ENCODE peak calls at places on chromosomes 3 and 15, in seven cellular contexts. U is RWPE1; Y is stimulated activated CD8-positive, alpha-beta memory T cell treated with anti-CD3 and anti-CD28 coated beads, Interleukin-4, amount 100 ng/mL, for 1 hour; X is activated CD4-positive, alpha-beta memory T cell treated with anti-CD3 and anti-CD28 coated beads, Interleukin-2, amount 10 ng/mL, durations not matched to agents 7 days and 5 days; T is mucosa of descending colon; Q is amniotic epithelial cell; Z is GM12892. K is an unnamed sample.

GRCh38 chr3:19250959-19251610 is 102.8 kb downstream of the KCNH8 start:
- DNase-seq in Y (no peak), Z (no peak), X (no peak), T (no peak), Q (no peak), U (no peak), K (no peak)

GRCh38 chr15:74377831-74378766 is 10.7 kb upstream of the CYP11A1 start:
- DNase-seq in Q (no peak), Y (no peak), Z (no peak), T (no peak), X (no peak), U (no peak), K (peak)

GRCh38 chr3:8984081-8984480 is 20.8 kb upstream of the RAD18 start:
- DNase-seq in X (no peak), Q (no peak), T (no peak), U (no peak), Y (no peak), Z (no peak), K (no peak)

GRCh38 chr3:140019946-140020345 is 85.0 kb downstream of the CLSTN2 start:
- DNase-seq in U (no peak), Z (no peak), Q (no peak), Y (no peak), X (no peak), T (no peak), K (no peak)

GRCh38 chr3:67176396-67176795 is 178.3 kb downstream of the KBTBD8 start:
- DNase-seq in Z (no peak), Q (peak), Y (no peak), T (peak), X (no peak), U (no peak), K (no peak)

GRCh38 chr15:64521726-64522164 is 61.4 kb downstream of the ZNF609 start:
- DNase-seq in Y (no peak), Q (peak), T (no peak), Z (no peak), X (no peak), U (peak), K (no peak)

GRCh38 chr15:90790057-90790456 is 72.9 kb downstream of the BLM start:
- DNase-seq in X (no peak), U (no peak), Q (no peak), T (no peak), Y (no peak), Z (no peak), K (no peak)

GRCh38 chr3:69791919-69792399 is 52.7 kb downstream of the MITF start:
- DNase-seq in Y (no peak), Z (no peak), T (no peak), U (no peak), X (no peak), Q (peak), K (no peak)

GRCh38 chr3:24734019-24734418 is 239.4 kb upstream of the THRB start:
- DNase-seq in T (no peak), Y (no peak), X (no peak), Q (no peak), Z (no peak), U (no peak), K (no peak)

GRCh38 chr15:22949074-22949547 is 31.1 kb downstream of the CYFIP1 start:
- DNase-seq in U (no peak), T (peak), Z (no peak), Y (no peak), Q (peak), X (no peak), K (no peak)

GRCh38 chr3:193826126-193826795 is 233.3 kb downstream of the OPA1 start:
- DNase-seq in T (peak), Y (no peak), U (no peak), Z (no peak), Q (peak), X (no peak), K (no peak)

GRCh38 chr15:23035964-23036566 is 3.3 kb downstream of the TUBGCP5 start:
- DNase-seq in X (peak), Y (no peak), T (peak), Z (peak), Q (peak), U (peak), K (peak)

GRCh38 chr3:64267774-64268604 is 42.7 kb upstream of the PRICKLE2 start:
- DNase-seq in X (no peak), T (peak), U (peak), Z (no peak), Y (no peak), Q (peak), K (no peak)

GRCh38 chr15:38514601-38515000 is 50.0 kb downstream of the RASGRP1 start:
- DNase-seq in X (no peak), U (no peak), Q (no peak), Y (no peak), Z (no peak), T (no peak), K (no peak)

GRCh38 chr3:148990211-148990610 is 1.1 kb upstream of the GYG1 start:
- DNase-seq in Z (no peak), Y (no peak), Q (no peak), X (no peak), U (no peak), T (no peak), K (no peak)

GRCh38 chr3:107523361-107524213 is 825 bp downstream of the BBX start:
- DNase-seq in Q (peak), U (peak), Z (peak), Y (no peak), X (peak), T (peak), K (peak)

GRCh38 chr3:42486814-42487569 is 15.5 kb upstream of the VIPR1 start:
- DNase-seq in X (no peak), T (no peak), Q (no peak), U (no peak), Z (no peak), Y (no peak), K (no peak)

GRCh38 chr3:126356373-126357298 is 572 bp downstream of the KLF15 start:
- DNase-seq in Q (peak), Z (no peak), X (no peak), T (peak), U (no peak), Y (no peak), K (no peak)

GRCh38 chr3:159620873-159621272 is 367.8 kb upstream of the IL12A start:
- DNase-seq in X (no peak), T (no peak), Z (no peak), Q (peak), U (peak), Y (no peak), K (no peak)

GRCh38 chr3:152444029-152444641 is 175.4 kb downstream of the MBNL1 start:
- DNase-seq in Z (no peak), U (peak), T (no peak), Q (peak), Y (no peak), X (no peak), K (no peak)

K was measured in activated effector memory CD4-positive, alpha-beta T cell treated with anti-CD3 and anti-CD28 coated beads, Interleukin-2, amount 50 U/mL, for 16 hours.